ENCODE peak calls at places on chromosomes 2 and 18, in nine cellular contexts. I, L, S, M, Y, R, D, P and A are unnamed samples. For H3K36me3, the result is how much of the 10 kb centered on the place peaks cover.

GRCh38 chr2:189347540-189347939 is 93.7 kb upstream of the WDR75 start:
- DNase-seq in D (peak), R (no peak), P (peak), M (peak), Y (peak), I (peak), S (no peak), L (peak), A (no peak)

GRCh38 chr18:433960-434359 is 66.5 kb downstream of the COLEC12 start:
- DNase-seq in D (no peak), L (peak), R (no peak), S (no peak), I (no peak), P (no peak), Y (no peak), M (no peak), A (no peak)

GRCh38 chr2:189214484-189214883 is 34.9 kb upstream of the COL5A2 start:
- DNase-seq in Y (no peak), L (no peak), I (no peak), D (no peak), S (no peak), P (no peak), R (no peak), M (no peak), A (no peak)

GRCh38 chr2:12303181-12304030 is 413.3 kb upstream of the TRIB2 start:
- DNase-seq in R (no peak), P (no peak), S (no peak), Y (no peak), M (peak), L (peak), I (no peak), D (no peak), A (no peak)

GRCh38 chr2:74199871-74200305 is 1.5 kb downstream of the MTHFD2 start:
- DNase-seq in S (no peak), P (no peak), R (no peak), I (no peak), D (no peak), L (peak), Y (no peak), M (no peak), A (no peak)

GRCh38 chr2:217790681-217791392 is 212.0 kb downstream of the TNS1 start:
- DNase-seq in L (peak), P (no peak), R (no peak), Y (no peak), M (no peak), I (no peak), S (no peak), D (no peak), A (no peak)

GRCh38 chr18:49055787-49056186 is 105.0 kb upstream of the SMAD7 start:
- DNase-seq in L (peak), R (no peak), D (no peak), I (no peak), P (no peak), S (no peak), Y (peak), M (peak), A (no peak)

GRCh38 chr18:35835838-35836237 is 136.6 kb upstream of the RMP24 start:
- DNase-seq in S (no peak), R (no peak), L (no peak), D (no peak), I (no peak), M (no peak), Y (no peak), P (no peak), A (no peak)

GRCh38 chr2:69138247-69138754 is 125.3 kb downstream of the ANTXR1 start:
- DNase-seq in M (no peak), Y (no peak), D (no peak), R (no peak), L (peak), P (no peak), I (peak), S (no peak), A (no peak)

GRCh38 chr2:50333501-50334228 is 698.3 kb downstream of the NRXN1 start:
- DNase-seq in S (no peak), M (no peak), D (no peak), R (no peak), Y (no peak), I (no peak), L (no peak), P (no peak), A (no peak)

GRCh38 chr2:43312751-43313641 is 86.6 kb upstream of the ZFP36L2 start:
- DNase-seq in Y (no peak), M (no peak), L (peak), R (no peak), P (no peak), S (no peak), I (no peak), D (peak), A (no peak)

GRCh38 chr2:85903849-85904248 is 15.1 kb upstream of the ST3GAL5 start:
- DNase-seq in L (no peak), P (no peak), D (no peak), Y (no peak), I (no peak), M (no peak), R (no peak), S (no peak), A (no peak)

GRCh38 chr2:85907671-85908157 is 18.9 kb upstream of the ST3GAL5 start:
- DNase-seq in R (no peak), M (no peak), L (peak), D (no peak), Y (no peak), S (no peak), I (no peak), P (no peak), A (no peak)

GRCh38 chr2:85906748-85907147 is 18.0 kb upstream of the ST3GAL5 start:
- DNase-seq in S (no peak), L (no peak), M (no peak), P (no peak), Y (no peak), R (no peak), D (no peak), I (no peak), A (no peak)

GRCh38 chr2:85905187-85905666 is 16.4 kb upstream of the ST3GAL5 start:
- DNase-seq in P (peak), M (peak), S (no peak), R (no peak), Y (peak), D (no peak), I (no peak), L (peak), A (no peak)

DNA sequence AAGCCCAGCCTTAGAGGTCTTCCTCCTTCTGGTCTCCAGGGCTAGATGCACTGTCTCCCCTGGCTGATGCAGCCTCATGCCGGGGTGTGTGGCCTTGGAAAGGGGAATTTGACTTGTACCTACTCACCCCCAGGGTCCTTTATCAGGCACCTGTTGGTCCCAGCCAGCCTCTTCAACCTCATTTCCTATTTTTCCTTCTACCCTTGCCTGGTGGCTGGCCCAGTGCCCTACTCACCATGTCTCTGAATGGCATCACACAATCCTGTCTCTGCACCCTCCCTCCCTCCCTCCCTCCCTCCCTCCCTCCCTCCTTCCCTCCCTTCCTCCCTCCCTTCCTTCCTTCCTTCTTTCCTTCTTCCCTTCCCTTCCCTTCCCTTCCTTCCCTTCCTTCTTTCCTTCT is 17.1 kb upstream of the ST3GAL5 start:
- DNase-seq in M (no peak), R (no peak), L (no peak), Y (no peak), D (no peak), P (no peak), I (no peak), S (no peak), A (no peak)
- TF ChIP-seq CTCF in M (no peak), R (no peak), L (no peak), Y (no peak), D (no peak), P (no peak), I (no peak), S (no peak), A (no peak)

DNA sequence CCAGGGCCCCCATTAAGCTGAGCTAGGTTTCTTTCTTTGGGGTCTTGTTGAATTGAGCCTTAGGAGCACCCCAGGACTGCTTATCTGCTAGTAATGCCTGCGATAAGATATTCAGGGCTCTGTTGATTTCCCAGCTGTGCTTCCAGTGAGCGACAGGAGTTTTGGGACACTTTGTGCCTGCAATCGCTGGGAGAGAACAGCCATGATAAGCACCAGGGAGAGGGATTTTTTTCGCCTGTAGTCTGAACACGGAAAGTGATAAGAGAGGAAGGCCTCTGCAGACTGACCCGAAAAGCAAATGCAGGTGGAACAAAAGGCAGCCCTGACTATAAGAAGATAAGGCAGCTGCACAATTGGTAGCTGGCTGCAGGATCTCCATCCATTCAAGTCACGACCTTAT is 244.3 kb downstream of the CNTNAP5 start:
- DNase-seq in M (no peak), L (no peak), D (no peak), R (no peak), I (no peak), P (no peak), Y (no peak), S (no peak), A (no peak)
- H3K36me3 ChIP-seq in M (under half), L (under half), D (under half), R (under half), I (under half), P (under half), Y (under half), S (under half), A (under half)

GRCh38 chr2:37456479-37456878 is 112.0 kb downstream of the QPCT start:
- DNase-seq in S (no peak), P (no peak), I (no peak), M (no peak), R (no peak), L (no peak), D (no peak), Y (no peak), A (no peak)
- TF ChIP-seq POLR2A in S (no peak), P (no peak), I (no peak), M (no peak), R (no peak), L (no peak), D (no peak), Y (no peak), A (no peak)

GRCh38 chr18:45328762-45329161 is 286.5 kb upstream of the SLC14A2 start:
- DNase-seq in Y (no peak), P (no peak), M (no peak), R (no peak), S (no peak), D (no peak), L (no peak), I (no peak), A (no peak)
- TF ChIP-seq CTCF in Y (no peak), P (no peak), M (no peak), R (no peak), S (no peak), D (no peak), L (no peak), I (no peak), A (no peak)